ENCODE peak calls at places on chromosomes 12 and 14, in nine cellular contexts. W, I, Q, F, P, D, S, G and M are unnamed samples.

GRCh38 chr12:54417712-54418440 is 1.2 kb downstream of the ITGA5 start:
- DNase-seq in W (peak; percentile 39), S (no peak), G (no peak), Q (no peak), D (no peak), F (no peak), I (no peak), P (no peak), M (no peak)

GRCh38 chr14:71240866-71241520 is 333.7 kb downstream of the PCNX1 start:
- DNase-seq in Q (no peak), G (no peak), F (no peak), W (no peak), D (no peak), P (no peak), S (no peak), I (no peak), M (no peak)

GRCh38 chr14:23636317-23637211 is at the start of gene DHRS2:
- DNase-seq in F (no peak), W (no peak), P (no peak), D (no peak), I (no peak), Q (no peak), G (no peak), S (no peak), M (no peak)

GRCh38 chr12:6215932-6216494 is 15.8 kb downstream of the CD9 start:
- DNase-seq in G (peak; percentile 33), F (peak; percentile 99), P (peak; percentile 75), W (peak; percentile 89), Q (no peak), D (peak; percentile 69), S (no peak), I (no peak), M (no peak)

GRCh38 chr12:122517877-122518276 is 8.9 kb downstream of the RSRC2 start:
- DNase-seq in S (no peak), P (no peak), I (no peak), G (peak; percentile 98), W (peak; percentile 97), D (peak; percentile 97), F (peak; percentile 93), Q (no peak), M (no peak)

GRCh38 chr12:92702754-92703679 is at the start of gene PLEKHG7:
- DNase-seq in G (no peak), S (no peak), Q (no peak), F (no peak), W (no peak), P (no peak), D (no peak), I (no peak), M (no peak)

GRCh38 chr12:29241821-29242591 is 92.9 kb downstream of the FAR2 start:
- DNase-seq in D (peak; percentile 67), S (no peak), Q (no peak), G (peak; percentile 80), P (peak; percentile 48), W (peak; percentile 61), F (peak; percentile 43), I (no peak), M (no peak)

GRCh38 chr14:103138483-103139370 is 15.5 kb downstream of the TNFAIP2 start:
- DNase-seq in I (no peak), S (no peak), D (no peak), Q (no peak), P (no peak), G (no peak), W (no peak), F (no peak), M (no peak)

GRCh38 chr14:81485372-81485771 is 48.3 kb downstream of the SEL1L start:
- DNase-seq in W (no peak), Q (no peak), S (no peak), D (no peak), P (no peak), G (no peak), F (no peak), I (no peak), M (no peak)

GRCh38 chr14:68807148-68807600 is 14.3 kb upstream of the ZFP36L1 start:
- DNase-seq in S (peak; percentile 42), Q (no peak), F (peak; percentile 73), W (peak; percentile 82), G (peak; percentile 94), D (no peak), P (no peak), I (no peak), M (peak; percentile 81)

GRCh38 chr14:22614240-22614799 is 16.2 kb downstream of the ABHD4 start:
- DNase-seq in P (peak; percentile 93), G (peak; percentile 98), I (no peak), Q (no peak), F (peak; percentile 94), W (peak; percentile 99), D (peak; percentile 94), S (no peak), M (no peak)

GRCh38 chr14:71290960-71291466 is 383.8 kb downstream of the PCNX1 start:
- DNase-seq in D (peak; percentile 72), G (peak; percentile 93), F (peak; percentile 83), S (no peak), P (peak; percentile 47), Q (no peak), W (peak; percentile 73), I (peak; percentile 3), M (no peak)

GRCh38 chr14:38199768-38200167 is 7.9 kb upstream of the SSTR1 start:
- DNase-seq in G (peak; percentile 72), F (no peak), P (no peak), I (no peak), Q (no peak), D (no peak), S (no peak), W (peak; percentile 43), M (no peak)

GRCh38 chr14:51209457-51209856 is 30.6 kb upstream of the TMX1 start:
- DNase-seq in P (no peak), G (no peak), W (no peak), D (no peak), I (no peak), F (no peak), Q (no peak), S (peak; percentile 91), M (peak; percentile 94)

GRCh38 chr12:124493809-124494750 is 73.3 kb downstream of the NCOR2 start:
- DNase-seq in I (peak; percentile 41), D (no peak), P (no peak), S (no peak), F (no peak), G (no peak), W (no peak), Q (no peak), M (no peak)

GRCh38 chr12:94954029-94954685 is 49.3 kb downstream of the NDUFA12 start:
- DNase-seq in G (peak; percentile 6), I (no peak), S (no peak), P (no peak), Q (no peak), W (peak; percentile 40), D (peak; percentile 51), F (peak; percentile 64), M (no peak)

GRCh38 chr12:122125452-122126341 is 47.1 kb downstream of the MLXIP start:
- DNase-seq in D (no peak), Q (no peak), I (no peak), W (no peak), G (no peak), F (no peak), P (no peak), S (no peak), M (no peak)

GRCh38 chr12:49702676-49703228 is 4.5 kb downstream of the FMNL3 start:
- DNase-seq in F (no peak), Q (no peak), I (no peak), D (no peak), P (no peak), G (no peak), W (no peak), S (no peak), M (no peak)

GRCh38 chr12:64514456-64514855 is 62.5 kb downstream of the TBK1 start:
- DNase-seq in D (no peak), F (no peak), P (no peak), I (no peak), S (no peak), Q (no peak), W (no peak), G (no peak), M (no peak)

GRCh38 chr14:96280104-96280503 is 24.1 kb downstream of the BDKRB1 start:
- DNase-seq in G (no peak), S (no peak), P (no peak), W (no peak), D (no peak), F (no peak), I (no peak), Q (no peak), M (no peak)

GRCh38 chr12:45381351-45381750 is 165.5 kb downstream of the ANO6 start:
- DNase-seq in W (peak; percentile 6), D (no peak), P (no peak), F (no peak), S (no peak), I (no peak), Q (no peak), G (peak; percentile 17), M (no peak)

GRCh38 chr12:95480230-95480629 is 6.3 kb downstream of the METAP2 start:
- DNase-seq in F (no peak), I (no peak), S (no peak), D (peak; percentile 44), Q (no peak), G (peak; percentile 69), W (no peak), P (no peak), M (no peak)

GRCh38 chr12:79360269-79360668 is 330.5 kb downstream of the PAWR start:
- DNase-seq in Q (no peak), F (no peak), W (no peak), D (no peak), I (no peak), S (no peak), G (no peak), P (peak; percentile 4), M (no peak)

GRCh38 chr12:92393504-92393903 is 247.9 kb upstream of the BTG1 start:
- DNase-seq in D (no peak), W (no peak), F (no peak), S (no peak), Q (no peak), P (no peak), G (no peak), I (no peak), M (no peak)

GRCh38 chr12:65278576-65279386 is at the start of gene MSRB3:
- DNase-seq in S (no peak), I (no peak), D (peak; percentile 60), G (peak; percentile 70), Q (no peak), P (peak; percentile 17), F (peak; percentile 76), W (peak; percentile 84), M (no peak)

GRCh38 chr12:113088971-113089756 is 32.6 kb downstream of the DTX1 start:
- DNase-seq in S (no peak), I (peak; percentile 38), Q (no peak), G (no peak), W (no peak), F (no peak), D (no peak), P (no peak), M (no peak)

GRCh38 chr12:2414810-2415567 is 362.2 kb downstream of the CACNA1C start:
- DNase-seq in I (no peak), S (no peak), P (no peak), W (peak; percentile 18), G (no peak), D (no peak), F (no peak), Q (no peak), M (no peak)

GRCh38 chr12:109182041-109182839 is 65.9 kb downstream of the ACACB start:
- DNase-seq in W (no peak), Q (no peak), F (peak; percentile 17), S (no peak), D (no peak), P (no peak), G (no peak), I (no peak), M (no peak)

GRCh38 chr14:33275879-33276278 is 337.2 kb downstream of the NPAS3 start:
- DNase-seq in G (no peak), F (no peak), P (no peak), I (no peak), D (no peak), Q (no peak), W (no peak), S (no peak), M (no peak)